ENCODE peak calls at places on chromosomes 3 and 15, in seven cellular contexts. D, H, E, F, M, G and P are unnamed samples.

GRCh38 chr3:109772520-109772919 is 435.2 kb upstream of the DPPA4 start:
- DNase-seq in D (no peak), H (no peak), E (no peak), M (no peak), F (no peak), G (no peak), P (peak; percentile 1)

GRCh38 chr15:61994216-61994615 is 66.0 kb downstream of the VPS13C start:
- DNase-seq in G (no peak), M (no peak), D (no peak), F (peak; percentile 89), E (no peak), H (no peak), P (no peak)

GRCh38 chr3:5330152-5330810 is 142.8 kb downstream of the EDEM1 start:
- DNase-seq in H (no peak), M (no peak), E (no peak), G (no peak), D (no peak), F (peak; percentile 43), P (peak; percentile 72)

GRCh38 chr3:177174607-177175006 is 22.7 kb downstream of the TBL1XR1 start:
- DNase-seq in F (no peak), E (no peak), H (no peak), G (no peak), D (no peak), M (no peak), P (no peak)

GRCh38 chr15:36999778-37000177 is 100.6 kb downstream of the MEIS2 start:
- DNase-seq in E (no peak), H (no peak), M (no peak), G (no peak), D (no peak), F (no peak), P (no peak)

GRCh38 chr15:100902436-100903190 is 16.5 kb upstream of the LRRK1 start:
- DNase-seq in F (peak; percentile 91), E (peak; percentile 58), H (no peak), M (peak; percentile 46), D (peak; percentile 96), G (no peak), P (no peak)

GRCh38 chr15:63824570-63824969 is 9.2 kb downstream of the HERC1 start:
- DNase-seq in G (no peak), M (no peak), E (no peak), D (no peak), F (no peak), H (no peak), P (no peak)

GRCh38 chr3:46423588-46423987 is 16.5 kb downstream of the CCRL2 start:
- DNase-seq in F (peak; percentile 57), G (no peak), D (peak; percentile 69), E (no peak), M (peak; percentile 46), H (no peak), P (peak; percentile 48)

GRCh38 chr3:125916376-125916978 is 52.5 kb upstream of the ROPN1B start:
- DNase-seq in D (peak; percentile 94), M (peak; percentile 93), F (peak; percentile 90), H (peak; percentile 91), G (peak; percentile 77), E (peak; percentile 96), P (peak; percentile 89)

GRCh38 chr15:64452988-64453688 is 7.2 kb upstream of the ZNF609 start:
- DNase-seq in M (peak; percentile 91), G (no peak), F (peak; percentile 37), D (peak; percentile 56), H (no peak), E (peak; percentile 71), P (no peak)

GRCh38 chr3:84194032-84194431 is 764.8 kb upstream of the CADM2 start:
- DNase-seq in E (no peak), G (no peak), H (no peak), F (no peak), D (no peak), M (no peak), P (no peak)

GRCh38 chr3:8827641-8828040 is 58.2 kb upstream of the OXTR start:
- DNase-seq in D (no peak), E (no peak), M (no peak), H (no peak), G (no peak), F (no peak), P (no peak)

GRCh38 chr15:101206173-101206572 is 45.7 kb downstream of the CHSY1 start:
- DNase-seq in H (no peak), D (peak; percentile 59), F (peak; percentile 67), G (no peak), E (no peak), M (no peak), P (no peak)

GRCh38 chr3:21839592-21839991 is 88.6 kb upstream of the ZNF385D start:
- DNase-seq in G (peak; percentile 8), E (no peak), H (no peak), M (peak; percentile 29), F (peak; percentile 90), D (no peak), P (peak; percentile 6)

GRCh38 chr3:14423197-14423743 is 20.9 kb downstream of the SLC6A6 start:
- DNase-seq in F (no peak), E (no peak), H (no peak), D (no peak), M (peak; percentile 29), G (no peak), P (no peak)

GRCh38 chr15:66701422-66702034 is 508 bp upstream of the SMAD6 start:
- DNase-seq in E (peak; percentile 28), H (peak; percentile 51), F (peak; percentile 76), M (peak; percentile 91), D (peak; percentile 63), G (no peak), P (no peak)

GRCh38 chr3:28916713-28917499 is 364.0 kb upstream of the RBMS3 start:
- DNase-seq in D (peak; percentile 94), F (peak; percentile 82), E (no peak), H (no peak), M (peak; percentile 49), G (peak; percentile 8), P (no peak)

GRCh38 chr15:36370735-36371115 is 208.7 kb upstream of the CDIN1 start:
- DNase-seq in M (peak; percentile 79), H (no peak), D (peak; percentile 36), E (no peak), F (peak; percentile 84), G (no peak), P (no peak)